ENCODE peak calls at places on chromosomes 11 and 22, in nine cellular contexts. One of them, this sample, is unnamed.
A peak's percentile ranks its signal among the peaks of the same experiment; 100 is the strongest.

GRCh38 chr11:120199613-120200012 is 11.2 kb upstream of the OAF start:
- DNase-seq in right atrium auricular region: no peak
- DNase-seq in chondrocyte: no peak
- DNase-seq in RWPE2: no peak
- DNase-seq in dorsolateral prefrontal cortex: no peak
- DNase-seq in IMR-90: no peak
- DNase-seq in AG10803: no peak
- DNase-seq in right lobe of liver: no peak
- DNase-seq in foreskin fibroblast: no peak
- DNase-seq in this sample: no peak

GRCh38 chr11:121717296-121717695 is 264.5 kb upstream of the SORL1-AS1 start:
- DNase-seq in chondrocyte: no peak
- DNase-seq in right lobe of liver: no peak
- DNase-seq in AG10803: peak; percentile 33
- DNase-seq in IMR-90: no peak
- DNase-seq in right atrium auricular region: no peak
- DNase-seq in RWPE2: no peak
- DNase-seq in dorsolateral prefrontal cortex: no peak
- DNase-seq in foreskin fibroblast: no peak
- DNase-seq in this sample: no peak

GRCh38 chr11:126578426-126578825 is 222.9 kb downstream of the ST3GAL4 start:
- DNase-seq in foreskin fibroblast: no peak
- DNase-seq in RWPE2: no peak
- DNase-seq in right atrium auricular region: no peak
- DNase-seq in chondrocyte: no peak
- DNase-seq in dorsolateral prefrontal cortex: no peak
- DNase-seq in right lobe of liver: no peak
- DNase-seq in AG10803: no peak
- DNase-seq in IMR-90: no peak
- DNase-seq in this sample: no peak

GRCh38 chr22:46425011-46425410 is 89.5 kb downstream of the TRMU start:
- DNase-seq in right atrium auricular region: no peak
- DNase-seq in chondrocyte: no peak
- DNase-seq in IMR-90: peak; percentile 72
- DNase-seq in right lobe of liver: no peak
- DNase-seq in RWPE2: no peak
- DNase-seq in dorsolateral prefrontal cortex: no peak
- DNase-seq in AG10803: peak; percentile 94
- DNase-seq in foreskin fibroblast: peak; percentile 15
- DNase-seq in this sample: no peak

GRCh38 chr22:26484360-26484706 is 656 bp downstream of the SRRD start:
- DNase-seq in IMR-90: peak; percentile 31
- DNase-seq in AG10803: no peak
- DNase-seq in foreskin fibroblast: no peak
- DNase-seq in chondrocyte: no peak
- DNase-seq in dorsolateral prefrontal cortex: no peak
- DNase-seq in right atrium auricular region: no peak
- DNase-seq in right lobe of liver: no peak
- DNase-seq in RWPE2: no peak
- DNase-seq in this sample: peak; percentile 36

GRCh38 chr11:120401506-120401905 is 65.3 kb downstream of the ARHGEF12 start:
- DNase-seq in IMR-90: no peak
- DNase-seq in chondrocyte: no peak
- DNase-seq in right atrium auricular region: no peak
- DNase-seq in dorsolateral prefrontal cortex: no peak
- DNase-seq in AG10803: no peak
- DNase-seq in right lobe of liver: no peak
- DNase-seq in RWPE2: no peak
- DNase-seq in foreskin fibroblast: no peak
- DNase-seq in this sample: no peak

GRCh38 chr11:40179541-40179940 is 1279.9 kb downstream of the LRRC4C start:
- DNase-seq in AG10803: no peak
- DNase-seq in chondrocyte: no peak
- DNase-seq in right lobe of liver: no peak
- DNase-seq in right atrium auricular region: no peak
- DNase-seq in RWPE2: no peak
- DNase-seq in foreskin fibroblast: no peak
- DNase-seq in IMR-90: no peak
- DNase-seq in dorsolateral prefrontal cortex: no peak
- DNase-seq in this sample: no peak

GRCh38 chr22:24156146-24156914 is 25.0 kb upstream of the SUSD2 start:
- DNase-seq in right lobe of liver: peak; percentile 58
- DNase-seq in AG10803: peak; percentile 32
- DNase-seq in IMR-90: peak; percentile 52
- DNase-seq in RWPE2: no peak
- DNase-seq in foreskin fibroblast: peak; percentile 46
- DNase-seq in right atrium auricular region: no peak
- DNase-seq in dorsolateral prefrontal cortex: no peak
- DNase-seq in chondrocyte: no peak
- DNase-seq in this sample: peak; percentile 85

GRCh38 chr22:29700949-29701927 is 18.6 kb upstream of the CABP7 start:
- DNase-seq in RWPE2: no peak
- DNase-seq in foreskin fibroblast: no peak
- DNase-seq in AG10803: no peak
- DNase-seq in dorsolateral prefrontal cortex: no peak
- DNase-seq in IMR-90: peak; percentile 34
- DNase-seq in right lobe of liver: no peak
- DNase-seq in right atrium auricular region: no peak
- DNase-seq in chondrocyte: no peak
- DNase-seq in this sample: peak; percentile 60

GRCh38 chr22:40479126-40479800 is 108.9 kb downstream of the SGSM3 start:
- DNase-seq in right lobe of liver: no peak
- DNase-seq in AG10803: no peak
- DNase-seq in IMR-90: no peak
- DNase-seq in foreskin fibroblast: no peak
- DNase-seq in dorsolateral prefrontal cortex: no peak
- DNase-seq in RWPE2: no peak
- DNase-seq in right atrium auricular region: no peak
- DNase-seq in chondrocyte: no peak
- DNase-seq in this sample: no peak
- TF ChIP-seq CTCF in right lobe of liver: peak; percentile 6
- TF ChIP-seq CTCF in AG10803: no peak
- TF ChIP-seq CTCF in IMR-90: no peak
- TF ChIP-seq CTCF in foreskin fibroblast: no peak
- TF ChIP-seq CTCF in dorsolateral prefrontal cortex: peak; percentile 16
- TF ChIP-seq CTCF in RWPE2: peak; percentile 25
- TF ChIP-seq CTCF in right atrium auricular region: no peak
- TF ChIP-seq CTCF in chondrocyte: peak; percentile 62
- TF ChIP-seq CTCF in this sample: no peak

GRCh38 chr22:44888491-44888941 is 121.3 kb downstream of the PHF21B start:
- DNase-seq in dorsolateral prefrontal cortex: no peak
- DNase-seq in chondrocyte: no peak
- DNase-seq in IMR-90: no peak
- DNase-seq in RWPE2: no peak
- DNase-seq in foreskin fibroblast: no peak
- DNase-seq in right lobe of liver: no peak
- DNase-seq in right atrium auricular region: no peak
- DNase-seq in AG10803: no peak
- DNase-seq in this sample: no peak

GRCh38 chr22:44887941-44888366 is 121.9 kb downstream of the PHF21B start:
- DNase-seq in dorsolateral prefrontal cortex: no peak
- DNase-seq in right lobe of liver: no peak
- DNase-seq in right atrium auricular region: no peak
- DNase-seq in RWPE2: no peak
- DNase-seq in chondrocyte: no peak
- DNase-seq in foreskin fibroblast: no peak
- DNase-seq in AG10803: no peak
- DNase-seq in IMR-90: no peak
- DNase-seq in this sample: no peak

GRCh38 chr22:44890416-44891292 is 119.2 kb downstream of the PHF21B start:
- DNase-seq in AG10803: no peak
- DNase-seq in foreskin fibroblast: no peak
- DNase-seq in chondrocyte: no peak
- DNase-seq in right lobe of liver: no peak
- DNase-seq in right atrium auricular region: no peak
- DNase-seq in RWPE2: no peak
- DNase-seq in IMR-90: no peak
- DNase-seq in dorsolateral prefrontal cortex: no peak
- DNase-seq in this sample: no peak

GRCh38 chr22:44891293-44891747 is 118.5 kb downstream of the PHF21B start:
- DNase-seq in IMR-90: no peak
- DNase-seq in right lobe of liver: no peak
- DNase-seq in dorsolateral prefrontal cortex: no peak
- DNase-seq in AG10803: no peak
- DNase-seq in chondrocyte: no peak
- DNase-seq in RWPE2: no peak
- DNase-seq in right atrium auricular region: no peak
- DNase-seq in foreskin fibroblast: no peak
- DNase-seq in this sample: no peak

DNA sequence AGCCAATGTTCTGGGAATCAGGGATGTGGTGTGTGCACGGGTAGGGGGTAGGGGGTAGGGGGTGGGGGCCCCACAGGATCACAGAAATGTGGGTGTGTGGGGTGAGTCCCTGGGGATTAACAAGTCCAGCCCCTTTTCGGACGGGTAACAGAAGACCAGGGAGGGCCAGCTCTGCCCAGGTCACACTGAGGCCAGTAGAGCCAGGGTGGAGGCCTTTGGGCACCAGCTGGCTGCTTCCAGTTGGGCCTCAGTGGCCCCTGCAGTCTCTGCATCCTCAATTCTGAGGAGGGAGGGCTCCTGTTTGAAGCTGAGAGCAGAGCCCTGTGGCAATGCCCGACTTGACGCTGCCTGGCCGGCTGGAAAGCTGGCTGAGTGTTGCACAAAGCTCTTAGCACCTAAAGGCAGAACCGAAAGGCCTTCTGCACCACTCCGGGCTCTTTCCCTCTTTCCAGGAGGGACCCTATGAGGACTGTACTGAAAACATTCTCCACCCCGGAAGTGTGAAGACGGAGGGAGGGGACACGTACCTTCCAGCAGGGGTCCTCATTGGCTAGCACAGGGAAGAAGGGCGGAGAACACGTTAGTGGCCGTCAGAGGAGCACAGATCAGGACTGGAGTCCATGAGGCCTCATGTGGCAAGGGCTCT is 120.4 kb downstream of the PHF21B start:
- DNase-seq in foreskin fibroblast: no peak
- DNase-seq in right lobe of liver: no peak
- DNase-seq in AG10803: no peak
- DNase-seq in chondrocyte: no peak
- DNase-seq in right atrium auricular region: no peak
- DNase-seq in IMR-90: no peak
- DNase-seq in RWPE2: no peak
- DNase-seq in dorsolateral prefrontal cortex: no peak
- DNase-seq in this sample: no peak
- TF ChIP-seq CTCF in foreskin fibroblast: no peak
- TF ChIP-seq CTCF in right lobe of liver: no peak
- TF ChIP-seq CTCF in AG10803: no peak
- TF ChIP-seq CTCF in chondrocyte: peak; percentile 20
- TF ChIP-seq CTCF in right atrium auricular region: no peak
- TF ChIP-seq CTCF in IMR-90: no peak
- TF ChIP-seq CTCF in RWPE2: no peak
- TF ChIP-seq CTCF in dorsolateral prefrontal cortex: no peak
- TF ChIP-seq CTCF in this sample: no peak

GRCh38 chr11:35617687-35618496 is at the start of gene FJX1:
- DNase-seq in IMR-90: peak; percentile 95
- DNase-seq in right atrium auricular region: peak; percentile 78
- DNase-seq in chondrocyte: peak; percentile 85
- DNase-seq in foreskin fibroblast: peak; percentile 92
- DNase-seq in dorsolateral prefrontal cortex: peak; percentile 36
- DNase-seq in RWPE2: peak; percentile 89
- DNase-seq in AG10803: peak; percentile 89
- DNase-seq in right lobe of liver: peak; percentile 55
- DNase-seq in this sample: peak; percentile 84

GRCh38 chr11:35619030-35619753 is 932 bp downstream of the FJX1 start:
- DNase-seq in foreskin fibroblast: peak; percentile 45
- DNase-seq in RWPE2: peak; percentile 65
- DNase-seq in chondrocyte: peak; percentile 91
- DNase-seq in dorsolateral prefrontal cortex: peak; percentile 12
- DNase-seq in right atrium auricular region: no peak
- DNase-seq in right lobe of liver: peak; percentile 40
- DNase-seq in AG10803: peak; percentile 49
- DNase-seq in IMR-90: peak; percentile 37
- DNase-seq in this sample: peak; percentile 66

GRCh38 chr11:35617316-35617686 is 959 bp upstream of the FJX1 start:
- DNase-seq in RWPE2: no peak
- DNase-seq in chondrocyte: no peak
- DNase-seq in dorsolateral prefrontal cortex: no peak
- DNase-seq in foreskin fibroblast: no peak
- DNase-seq in IMR-90: no peak
- DNase-seq in right atrium auricular region: no peak
- DNase-seq in AG10803: no peak
- DNase-seq in right lobe of liver: no peak
- DNase-seq in this sample: no peak

GRCh38 chr11:35619754-35620640 is 1.7 kb downstream of the FJX1 start:
- DNase-seq in foreskin fibroblast: peak; percentile 21
- DNase-seq in AG10803: no peak
- DNase-seq in dorsolateral prefrontal cortex: peak; percentile 22
- DNase-seq in right lobe of liver: peak; percentile 19
- DNase-seq in IMR-90: peak; percentile 45
- DNase-seq in RWPE2: no peak
- DNase-seq in chondrocyte: peak; percentile 89
- DNase-seq in right atrium auricular region: no peak
- DNase-seq in this sample: peak; percentile 35

GRCh38 chr11:35618497-35619029 is 303 bp downstream of the FJX1 start:
- DNase-seq in chondrocyte: peak; percentile 74
- DNase-seq in IMR-90: peak; percentile 51
- DNase-seq in AG10803: no peak
- DNase-seq in foreskin fibroblast: peak; percentile 50
- DNase-seq in right lobe of liver: peak; percentile 49
- DNase-seq in RWPE2: no peak
- DNase-seq in right atrium auricular region: no peak
- DNase-seq in dorsolateral prefrontal cortex: no peak
- DNase-seq in this sample: peak; percentile 74
- TF ChIP-seq CTCF in chondrocyte: no peak
- TF ChIP-seq CTCF in IMR-90: no peak
- TF ChIP-seq CTCF in AG10803: no peak
- TF ChIP-seq CTCF in foreskin fibroblast: no peak
- TF ChIP-seq CTCF in right lobe of liver: no peak
- TF ChIP-seq CTCF in RWPE2: no peak
- TF ChIP-seq CTCF in right atrium auricular region: no peak
- TF ChIP-seq CTCF in dorsolateral prefrontal cortex: no peak
- TF ChIP-seq CTCF in this sample: no peak

DNA sequence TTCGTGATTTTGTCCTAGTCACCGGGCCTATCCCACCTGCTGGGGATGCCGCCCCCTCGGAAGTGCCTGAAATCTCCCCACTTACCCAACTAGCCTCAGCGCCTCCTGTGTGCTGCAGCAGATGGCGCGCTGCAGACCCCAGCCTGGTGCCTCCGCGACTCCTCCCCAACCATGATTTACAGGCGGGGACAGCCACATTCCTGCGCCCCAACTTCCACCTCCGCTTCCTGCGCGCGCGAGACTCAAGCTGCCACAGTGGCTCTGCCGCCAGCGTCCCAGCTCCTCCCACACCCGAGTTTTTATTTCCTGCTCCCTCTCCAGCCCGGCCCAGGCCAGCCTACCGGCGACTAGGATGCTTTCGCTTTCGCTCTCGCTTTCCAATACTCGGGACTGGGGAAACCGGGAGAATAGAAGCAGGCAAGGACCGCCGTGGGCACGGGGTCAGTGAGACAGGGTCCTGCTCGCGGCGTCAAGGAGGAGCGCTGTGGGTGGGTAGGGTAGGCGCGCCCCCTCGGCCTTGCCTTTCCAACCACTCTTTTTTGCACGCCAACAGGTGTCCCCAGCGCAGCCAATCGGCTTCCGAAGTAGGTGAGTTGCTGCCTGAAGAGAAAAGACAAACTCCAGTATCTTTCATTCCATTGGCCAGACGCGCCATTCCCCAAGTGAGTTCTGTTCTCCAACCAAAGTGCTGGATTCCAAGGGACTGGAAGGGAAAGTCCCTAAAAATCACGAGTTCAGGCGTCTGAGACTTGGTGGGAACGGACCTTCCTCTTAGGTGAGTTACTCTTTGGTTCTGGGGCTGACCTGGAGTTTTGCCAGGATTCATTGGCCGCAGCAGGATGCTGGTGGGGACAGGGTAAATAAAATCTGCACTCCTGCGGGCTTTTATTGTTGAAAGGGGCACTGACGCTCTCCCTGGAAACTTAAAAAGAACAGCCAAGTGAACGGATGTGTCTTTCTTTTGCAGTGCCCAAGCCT is at the start of gene FAM111A:
- DNase-seq in foreskin fibroblast: peak; percentile 86
- DNase-seq in chondrocyte: peak; percentile 91
- DNase-seq in right atrium auricular region: peak; percentile 90
- DNase-seq in right lobe of liver: peak; percentile 93
- DNase-seq in dorsolateral prefrontal cortex: peak; percentile 81
- DNase-seq in IMR-90: peak; percentile 86
- DNase-seq in RWPE2: peak; percentile 90
- DNase-seq in AG10803: peak; percentile 85
- DNase-seq in this sample: peak; percentile 85
- TF ChIP-seq CTCF in foreskin fibroblast: peak; percentile 8
- TF ChIP-seq CTCF in chondrocyte: peak; percentile 74
- TF ChIP-seq CTCF in right atrium auricular region: no peak
- TF ChIP-seq CTCF in right lobe of liver: no peak
- TF ChIP-seq CTCF in dorsolateral prefrontal cortex: peak; percentile 46
- TF ChIP-seq CTCF in IMR-90: peak; percentile 38
- TF ChIP-seq CTCF in RWPE2: peak; percentile 53
- TF ChIP-seq CTCF in AG10803: peak; percentile 31
- TF ChIP-seq CTCF in this sample: peak; percentile 75

This sample was measured in GM13977.